ENCODE peak calls at places on chromosomes 12 and 14, in four cellular contexts. B is H9, V is mesenchymal stem cell, L is HCT116. Z is an unnamed sample.

GRCh38 chr12:91677556-91677955 is 468.1 kb downstream of the BTG1 start:
- DNase-seq in B (no peak), V (no peak), L (no peak), Z (no peak)

GRCh38 chr12:132258543-132258942 is 70.8 kb downstream of the GALNT9 start:
- DNase-seq in B (no peak), V (no peak), L (no peak), Z (no peak)

GRCh38 chr14:61381589-61381988 is 60.2 kb downstream of the PRKCH start:
- DNase-seq in B (no peak), V (no peak), L (no peak), Z (no peak)

GRCh38 chr14:59130472-59130871 is 58.0 kb upstream of the DAAM1 start:
- DNase-seq in B (no peak), V (no peak), L (no peak), Z (no peak)

GRCh38 chr12:31732926-31733548 is 4.2 kb upstream of the AMN1 start:
- DNase-seq in B (peak; percentile 91), V (peak; percentile 85), L (peak; percentile 97), Z (peak; percentile 83)

GRCh38 chr12:81337891-81338290 is 260.0 kb downstream of the ACSS3 start:
- DNase-seq in B (no peak), V (no peak), L (no peak), Z (peak; percentile 3)

GRCh38 chr14:89921896-89922548 is 32.5 kb downstream of the EFCAB11 start:
- DNase-seq in B (no peak), V (peak; percentile 56), L (no peak), Z (peak; percentile 93)

GRCh38 chr12:24599737-24600136 is 349.2 kb downstream of the BCAT1 start:
- DNase-seq in B (no peak), V (no peak), L (no peak), Z (no peak)

GRCh38 chr14:42374332-42374731 is 767.7 kb downstream of the LRFN5 start:
- DNase-seq in B (no peak), V (no peak), L (no peak), Z (no peak)

GRCh38 chr14:63155511-63156189 is 48.6 kb upstream of the RHOJ start:
- DNase-seq in B (no peak), V (no peak), L (no peak), Z (peak; percentile 18)

GRCh38 chr14:78805586-78805985 is 635.4 kb downstream of the NRXN3 start:
- DNase-seq in B (no peak), V (no peak), L (no peak), Z (no peak)

DNA sequence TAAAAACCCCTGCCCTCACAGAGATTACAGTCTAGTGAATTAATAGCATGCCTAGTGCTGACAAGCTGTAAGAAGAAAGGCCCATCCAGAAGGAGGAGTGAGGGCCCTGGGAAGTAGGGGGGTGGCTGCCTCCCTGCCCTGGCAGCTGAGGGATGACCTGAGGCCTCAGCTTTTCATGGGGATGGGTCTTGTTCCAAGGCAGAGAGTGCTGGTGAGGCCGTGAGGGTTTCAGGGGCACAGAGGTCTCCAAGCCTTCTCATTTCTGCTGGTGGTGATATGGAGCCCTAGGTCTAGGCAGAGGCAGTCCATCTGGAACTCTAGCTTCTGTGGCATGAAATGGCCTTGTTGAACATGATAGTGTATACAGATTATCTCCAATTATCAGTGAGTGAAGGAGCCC is 114.4 kb downstream of the ZFP36L1 start:
- DNase-seq in B (no peak), V (no peak), L (no peak), Z (no peak)
- H2AFZ ChIP-seq in B (no peak overlapping the region), V (no peak overlapping the region), L (no peak overlapping the region), Z (no peak overlapping the region)

GRCh38 chr14:71749613-71750238 is 182.5 kb upstream of the RGS6 start:
- DNase-seq in B (no peak), V (no peak), L (no peak), Z (no peak)

GRCh38 chr14:71745072-71745471 is 187.2 kb upstream of the RGS6 start:
- DNase-seq in B (no peak), V (no peak), L (no peak), Z (no peak)

GRCh38 chr14:71752111-71752738 is 180.0 kb upstream of the RGS6 start:
- DNase-seq in B (no peak), V (no peak), L (no peak), Z (no peak)

GRCh38 chr14:71751264-71751663 is 181.0 kb upstream of the RGS6 start:
- DNase-seq in B (no peak), V (no peak), L (no peak), Z (no peak)

DNA sequence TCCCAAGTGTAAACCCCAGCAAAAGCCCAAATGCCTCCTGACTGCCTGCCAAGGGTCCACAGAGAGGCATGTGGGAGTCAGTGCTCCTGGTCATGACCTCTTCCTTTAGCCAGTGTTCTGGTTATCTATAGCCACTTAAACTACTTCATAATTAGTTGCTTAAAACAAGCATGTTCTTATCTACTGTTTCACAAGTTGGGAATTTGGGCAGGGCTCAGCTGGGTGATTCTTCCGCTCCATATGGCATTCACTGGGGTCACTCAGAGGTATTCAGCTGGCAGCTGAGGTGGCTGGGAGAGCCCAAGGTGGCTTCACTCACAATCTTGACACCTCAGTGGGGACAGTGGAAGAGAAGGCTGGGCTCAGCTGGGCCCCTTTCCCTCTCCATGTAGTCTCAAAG is 184.0 kb upstream of the RGS6 start:
- DNase-seq in B (no peak), V (no peak), L (no peak), Z (no peak)
- H2AFZ ChIP-seq in B (no peak overlapping the region), V (no peak overlapping the region), L (no peak overlapping the region), Z (no peak overlapping the region)

GRCh38 chr14:22315336-22315735 is 273.7 kb downstream of the DAD1 start:
- DNase-seq in B (no peak), V (no peak), L (no peak), Z (peak; percentile 8)

GRCh38 chr14:22311625-22312024 is 277.4 kb downstream of the DAD1 start:
- DNase-seq in B (no peak), V (no peak), L (no peak), Z (no peak)

GRCh38 chr14:22316473-22316872 is 272.6 kb downstream of the DAD1 start:
- DNase-seq in B (no peak), V (no peak), L (no peak), Z (no peak)

GRCh38 chr14:22313172-22313801 is 275.7 kb downstream of the DAD1 start:
- DNase-seq in B (no peak), V (no peak), L (no peak), Z (peak; percentile 17)

GRCh38 chr14:22314183-22314820 is 274.7 kb downstream of the DAD1 start:
- DNase-seq in B (peak; percentile 36), V (peak; percentile 69), L (peak; percentile 60), Z (peak; percentile 71)
- H2AFZ ChIP-seq in B (no peak overlapping the region), V (no peak overlapping the region), L (no peak overlapping the region), Z (no peak overlapping the region)

GRCh38 chr14:31174433-31174832 is 33.2 kb downstream of the HECTD1 start:
- DNase-seq in B (no peak), V (no peak), L (no peak), Z (no peak)
- H2AFZ ChIP-seq in B (no peak overlapping the region), V (no peak overlapping the region), L (no peak overlapping the region), Z (no peak overlapping the region)

Z was measured in GM23248.